ENCODE peak calls at places on chromosomes 5 and 9, in four cellular contexts. One of them, this sample, is unnamed.
A peak's percentile ranks its signal among the peaks of the same experiment; 100 is the strongest.

GRCh38 chr5:43099615-43100014 is 21.1 kb upstream of the ZNF131 start:
- DNase-seq in NCI-H2081: no peak
- DNase-seq in A549: no peak
- DNase-seq in G401: no peak
- DNase-seq in this sample: no peak

GRCh38 chr5:94793113-94793815 is 174.8 kb downstream of the SLF1 start:
- DNase-seq in A549: no peak
- DNase-seq in G401: no peak
- DNase-seq in NCI-H2081: no peak
- DNase-seq in this sample: no peak

GRCh38 chr9:136107155-136107952 is 11.3 kb downstream of the TMEM250 start:
- DNase-seq in A549: no peak
- DNase-seq in G401: no peak
- DNase-seq in NCI-H2081: peak; percentile 33
- DNase-seq in this sample: no peak

GRCh38 chr5:176985516-176985915 is 21.1 kb downstream of the UIMC1 start:
- DNase-seq in A549: no peak
- DNase-seq in G401: no peak
- DNase-seq in NCI-H2081: no peak
- DNase-seq in this sample: no peak

GRCh38 chr9:110655723-110656641 is 12.6 kb upstream of the MUSK start:
- DNase-seq in G401: no peak
- DNase-seq in A549: no peak
- DNase-seq in NCI-H2081: no peak
- DNase-seq in this sample: no peak

GRCh38 chr5:179192891-179193470 is 132.8 kb downstream of the ZNF354C start:
- DNase-seq in NCI-H2081: no peak
- DNase-seq in G401: peak; percentile 5
- DNase-seq in A549: no peak
- DNase-seq in this sample: no peak

GRCh38 chr5:24068507-24068906 is 561.1 kb downstream of the PRDM9 start:
- DNase-seq in A549: no peak
- DNase-seq in NCI-H2081: no peak
- DNase-seq in G401: no peak
- DNase-seq in this sample: no peak

GRCh38 chr9:38486837-38487236 is 62.6 kb upstream of the IGFBPL1 start:
- DNase-seq in NCI-H2081: no peak
- DNase-seq in G401: no peak
- DNase-seq in A549: no peak
- DNase-seq in this sample: no peak

GRCh38 chr5:21165344-21165743 is 1177.3 kb upstream of the CDH18 start:
- DNase-seq in NCI-H2081: no peak
- DNase-seq in A549: no peak
- DNase-seq in G401: no peak
- DNase-seq in this sample: no peak

GRCh38 chr9:132494857-132495256 is 84.8 kb downstream of the CFAP77 start:
- DNase-seq in G401: no peak
- DNase-seq in NCI-H2081: no peak
- DNase-seq in A549: no peak
- DNase-seq in this sample: no peak

GRCh38 chr5:119218830-119219782 is 136.7 kb upstream of the TNFAIP8 start:
- DNase-seq in G401: no peak
- DNase-seq in A549: no peak
- DNase-seq in NCI-H2081: peak; percentile 50
- DNase-seq in this sample: no peak

GRCh38 chr9:33415152-33416038 is 13.0 kb upstream of the AQP7 start:
- DNase-seq in A549: peak; percentile 98
- DNase-seq in G401: peak; percentile 48
- DNase-seq in NCI-H2081: peak; percentile 85
- DNase-seq in this sample: peak; percentile 46

GRCh38 chr9:99732715-99733114 is 89.0 kb upstream of the NR4A3 start:
- DNase-seq in G401: no peak
- DNase-seq in NCI-H2081: no peak
- DNase-seq in A549: no peak
- DNase-seq in this sample: no peak

GRCh38 chr5:36492998-36493655 is 113.3 kb upstream of the SLC1A3 start:
- DNase-seq in A549: no peak
- DNase-seq in NCI-H2081: no peak
- DNase-seq in G401: no peak
- DNase-seq in this sample: no peak

GRCh38 chr5:174159327-174160247 is 114.1 kb downstream of the NSG2 start:
- DNase-seq in NCI-H2081: no peak
- DNase-seq in G401: no peak
- DNase-seq in A549: peak; percentile 76
- DNase-seq in this sample: no peak

GRCh38 chr9:33147770-33148169 is 19.4 kb downstream of the B4GALT1 start:
- DNase-seq in NCI-H2081: no peak
- DNase-seq in A549: no peak
- DNase-seq in G401: no peak
- DNase-seq in this sample: no peak

GRCh38 chr5:126477281-126477680 is 54.1 kb downstream of the GRAMD2B start:
- DNase-seq in A549: no peak
- DNase-seq in G401: no peak
- DNase-seq in NCI-H2081: no peak
- DNase-seq in this sample: no peak

GRCh38 chr5:81247441-81247972 is 14.4 kb downstream of the CKMT2 start:
- DNase-seq in G401: peak; percentile 18
- DNase-seq in A549: no peak
- DNase-seq in NCI-H2081: no peak
- DNase-seq in this sample: peak; percentile 89

GRCh38 chr9:138074516-138074915 is 196.9 kb downstream of the CACNA1B start:
- DNase-seq in NCI-H2081: no peak
- DNase-seq in G401: no peak
- DNase-seq in A549: no peak
- DNase-seq in this sample: no peak

GRCh38 chr9:11269036-11269435 is 656.2 kb upstream of the PTPRD start:
- DNase-seq in NCI-H2081: no peak
- DNase-seq in A549: no peak
- DNase-seq in G401: no peak
- DNase-seq in this sample: no peak

GRCh38 chr9:12723409-12724028 is 30.3 kb downstream of the TYRP1 start:
- DNase-seq in NCI-H2081: peak; percentile 42
- DNase-seq in G401: peak; percentile 45
- DNase-seq in A549: peak; percentile 44
- DNase-seq in this sample: peak; percentile 55